ENCODE peak calls at places on chromosomes 6 and 20, in seven cellular contexts. F is PC-9, L is sigmoid colon, O is neural progenitor cell, C is Peyer's patch, M is breast epithelium, Z is MM.1S. D is an unnamed sample. For H3K4me1 and H3K36me3, the result is how much of the 10 kb centered on the place peaks cover.

GRCh38 chr6:10720229-10720959 is 2.5 kb upstream of the TMEM14C start:
- DNase-seq in Z (peak), C (peak), M (no peak), F (no peak), L (peak), O (no peak), D (peak)

GRCh38 chr6:90177544-90178293 is 118.9 kb downstream of the BACH2 start:
- DNase-seq in F (no peak), Z (no peak), M (no peak), C (no peak), O (no peak), L (no peak), D (no peak)

GRCh38 chr6:110527516-110527915 is 51.1 kb upstream of the SLC22A16 start:
- DNase-seq in O (no peak), F (no peak), M (no peak), Z (no peak), L (no peak), C (no peak), D (no peak)

GRCh38 chr6:129817821-129818220 is 43.3 kb downstream of the TMEM244 start:
- DNase-seq in F (no peak), L (no peak), O (no peak), M (no peak), C (no peak), Z (no peak), D (no peak)

GRCh38 chr20:43662943-43663655 is 3.8 kb upstream of the MYBL2 start:
- DNase-seq in Z (no peak), O (no peak), M (no peak), F (peak), C (no peak), L (no peak), D (peak)

GRCh38 chr6:16832721-16833120 is 71.5 kb upstream of the ATXN1 start:
- DNase-seq in Z (no peak), C (no peak), L (no peak), M (no peak), O (no peak), F (no peak), D (no peak)

GRCh38 chr20:5297280-5298004 is 19.3 kb downstream of the PROKR2 start:
- DNase-seq in O (no peak), M (no peak), C (no peak), L (no peak), Z (no peak), F (no peak), D (no peak)

GRCh38 chr6:100664274-100665040 is 199.7 kb upstream of the SIM1 start:
- DNase-seq in O (peak), F (no peak), L (no peak), Z (peak), C (no peak), M (no peak), D (no peak)

GRCh38 chr20:48761023-48761785 is 66.6 kb downstream of the PREX1 start:
- DNase-seq in O (no peak), Z (no peak), F (no peak), L (no peak), M (no peak), C (peak), D (peak)

GRCh38 chr20:57996936-57997629 is 231.4 kb downstream of the ANKRD60 start:
- DNase-seq in C (no peak), Z (no peak), L (no peak), O (no peak), F (peak), M (no peak), D (no peak)

GRCh38 chr6:169841907-169842606 is 90.6 kb downstream of the ERMARD start:
- DNase-seq in Z (no peak), M (peak), F (no peak), L (no peak), C (no peak), O (no peak), D (no peak)

GRCh38 chr6:89768324-89768723 is 51.3 kb downstream of the MDN1 start:
- DNase-seq in Z (no peak), M (no peak), F (no peak), C (no peak), L (no peak), O (no peak), D (no peak)

GRCh38 chr6:107956586-107957164 is 1.3 kb downstream of the SEC63 start:
- DNase-seq in C (no peak), M (no peak), Z (no peak), F (no peak), O (no peak), L (no peak), D (no peak)

GRCh38 chr6:15556711-15557110 is 106.1 kb downstream of the DTNBP1 start:
- DNase-seq in C (no peak), L (no peak), Z (no peak), M (no peak), O (no peak), F (no peak), D (no peak)

GRCh38 chr6:132279592-132280139 is 121.6 kb downstream of the MOXD1 start:
- DNase-seq in M (peak), O (peak), Z (peak), L (peak), F (peak), C (peak), D (peak)

GRCh38 chr6:89035252-89036106 is 45.1 kb upstream of the PNRC1 start:
- DNase-seq in C (peak), L (peak), F (no peak), O (no peak), Z (no peak), M (peak), D (peak)

GRCh38 chr20:5569021-5569420 is 181.2 kb upstream of the SHLD1 start:
- DNase-seq in M (no peak), F (peak), O (no peak), Z (peak), C (peak), L (no peak), D (peak)

GRCh38 chr6:127100510-127101140 is 17.8 kb upstream of the RSPO3 start:
- DNase-seq in M (no peak), L (no peak), O (no peak), F (no peak), C (no peak), Z (no peak), D (no peak)

GRCh38 chr6:156954781-156955180 is 177.6 kb downstream of the ARID1B start:
- DNase-seq in F (no peak), Z (no peak), O (no peak), C (no peak), M (no peak), L (no peak), D (no peak)

GRCh38 chr20:62772994-62773858 is 23.0 kb upstream of the MRGBP start:
- DNase-seq in O (no peak), C (no peak), M (no peak), F (peak), L (no peak), Z (no peak), D (no peak)

GRCh38 chr20:57693002-57693582 is 16.7 kb downstream of the PMEPA1 start:
- DNase-seq in L (no peak), M (peak), O (no peak), C (peak), Z (no peak), F (peak), D (peak)

GRCh38 chr6:15426395-15426794 is 180.5 kb downstream of the JARID2 start:
- DNase-seq in C (no peak), L (no peak), Z (no peak), F (no peak), O (no peak), M (no peak), D (no peak)

GRCh38 chr6:128327890-128328289 is 192.5 kb downstream of the PTPRK start:
- DNase-seq in F (no peak), M (no peak), C (no peak), L (no peak), Z (peak), O (peak), D (no peak)

GRCh38 chr6:40328376-40328987 is 258.7 kb downstream of the LRFN2 start:
- DNase-seq in O (peak), L (no peak), Z (peak), F (no peak), C (no peak), M (peak), D (peak)
- TF ChIP-seq CTCF in O (peak), L (no peak), Z (peak), F (peak), C (peak), M (peak), D (peak)

GRCh38 chr20:32478576-32478975 is 106.6 kb downstream of the NOL4L start:
- DNase-seq in O (no peak), F (no peak), C (no peak), Z (no peak), M (no peak), L (peak), D (peak)
- H3K4me1 ChIP-seq in O (half or more), F (under half), C (under half), Z (under half), M (under half), L (half or more), D (half or more)

DNA sequence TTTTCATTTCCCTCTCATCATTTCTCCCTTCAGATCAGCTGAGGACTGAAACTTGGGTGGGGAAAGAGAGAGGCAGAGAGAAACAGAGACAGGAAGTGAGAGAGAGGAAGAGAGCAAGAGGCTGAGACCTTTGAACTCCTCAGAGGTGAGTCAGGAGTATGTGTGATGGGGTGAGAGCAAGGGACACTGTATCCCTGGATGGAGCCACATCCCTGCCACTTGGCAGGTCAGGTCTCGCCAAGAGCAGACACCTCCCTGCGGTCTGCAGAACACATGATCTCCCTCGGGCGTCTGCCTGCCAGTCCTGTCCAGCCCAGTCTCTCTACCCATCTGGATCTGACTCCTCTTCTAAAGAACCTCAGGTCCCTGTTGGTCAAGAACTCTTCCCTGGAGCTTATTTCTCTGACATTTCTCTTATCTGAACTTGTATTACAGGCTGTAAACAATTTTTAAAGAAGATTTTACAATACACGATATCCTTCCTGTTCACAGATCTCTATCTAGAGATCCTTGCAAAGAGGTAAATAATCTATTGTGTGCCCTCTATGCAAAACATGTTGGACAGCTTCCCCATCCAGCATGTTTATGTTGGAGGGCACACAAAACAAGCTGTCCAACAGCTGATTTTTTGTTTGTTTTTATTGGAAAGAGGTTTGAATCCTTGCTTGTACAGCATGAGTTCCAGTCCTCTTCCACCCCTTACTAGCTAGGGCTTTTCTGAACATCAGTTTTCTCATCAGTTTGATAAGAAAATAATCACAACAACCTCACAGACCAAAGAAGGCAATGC is 62.5 kb upstream of the SYNDIG1 start:
- DNase-seq in M (no peak), C (no peak), Z (no peak), F (no peak), L (no peak), O (no peak), D (no peak)
- H3K36me3 ChIP-seq in M (under half), C (under half), Z (under half), F (under half), L (under half), O (under half), D (under half)

GRCh38 chr20:363319-364078 is 16.6 kb downstream of the NRSN2 start:
- DNase-seq in M (no peak), O (no peak), L (no peak), F (peak), C (no peak), Z (no peak), D (no peak)

GRCh38 chr20:361562-361961 is 14.7 kb downstream of the NRSN2 start:
- DNase-seq in O (no peak), M (no peak), L (no peak), F (no peak), C (peak), Z (no peak), D (no peak)

GRCh38 chr20:358891-359555 is 12.1 kb downstream of the NRSN2 start:
- DNase-seq in C (no peak), M (no peak), L (no peak), O (no peak), Z (no peak), F (no peak), D (no peak)

GRCh38 chr20:364905-365794 is 15.4 kb upstream of the TRIB3 start:
- DNase-seq in L (no peak), Z (no peak), C (no peak), O (no peak), F (peak), M (no peak), D (no peak)

DNA sequence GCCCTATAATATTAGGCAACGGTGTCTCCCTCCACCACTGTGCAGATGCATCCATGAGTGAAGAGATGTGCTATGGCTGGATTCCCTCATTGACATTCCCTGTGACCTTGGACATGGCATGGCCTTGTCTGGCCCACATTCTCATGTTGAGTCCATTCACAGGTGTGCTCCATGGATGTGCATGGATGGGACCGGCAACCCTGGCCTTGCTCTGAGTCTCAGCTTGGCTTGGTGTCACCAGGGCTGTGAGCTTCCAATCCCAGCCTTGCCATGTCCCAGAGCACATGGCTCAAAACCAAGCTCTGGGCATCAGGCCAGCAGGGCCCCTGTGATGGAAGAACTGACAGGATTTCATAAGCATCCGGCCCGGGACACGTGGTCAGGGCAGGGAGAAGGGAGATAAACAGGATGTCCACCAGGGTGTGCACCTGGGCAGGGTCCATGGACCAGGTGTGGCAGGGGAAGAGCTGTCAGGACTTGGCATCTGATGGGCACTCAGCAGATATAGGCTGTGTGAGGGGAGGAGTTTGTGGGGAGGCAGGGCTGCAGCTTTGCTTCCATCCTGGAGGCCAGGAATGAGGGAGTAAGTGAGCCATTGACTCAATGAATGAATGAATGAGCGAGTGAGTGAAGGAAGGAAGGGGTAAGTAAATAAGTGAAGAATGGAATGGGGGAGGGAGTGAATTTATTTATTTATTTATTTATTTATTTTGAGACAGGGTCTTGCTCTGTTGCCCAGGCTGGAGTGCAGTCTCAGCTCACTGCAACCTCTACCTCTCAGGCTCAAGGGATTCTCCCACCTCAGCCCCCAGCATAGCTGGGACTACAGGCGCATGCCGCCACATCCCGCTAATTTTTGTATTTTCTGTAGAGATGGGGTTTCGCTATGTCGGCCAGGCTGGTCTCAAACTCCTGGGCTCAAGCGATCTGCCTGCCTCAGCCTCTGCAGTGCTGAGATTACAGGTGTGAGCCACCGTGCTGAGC is 15.7 kb downstream of the NRSN2 start:
- DNase-seq in F (peak), Z (peak), C (peak), L (peak), O (no peak), M (peak), D (peak)
- TF ChIP-seq CTCF in F (peak), Z (peak), C (peak), L (no peak), O (peak), M (peak), D (peak)

GRCh38 chr20:37774143-37774542 is 80.3 kb downstream of the CTNNBL1 start:
- DNase-seq in M (no peak), Z (no peak), C (no peak), O (no peak), L (no peak), F (no peak), D (no peak)
- H3K4me1 ChIP-seq in M (under half), Z (under half), C (under half), O (under half), L (under half), F (under half), D (under half)

GRCh38 chr6:159036673-159037072 is 8.1 kb downstream of the TAGAP start:
- DNase-seq in O (no peak), M (no peak), C (no peak), Z (no peak), L (no peak), F (no peak), D (no peak)
- H3K36me3 ChIP-seq in O (under half), M (under half), C (under half), Z (under half), L (under half), F (under half), D (under half)

GRCh38 chr6:160222491-160222890 is 36.1 kb downstream of the SLC22A2 start:
- DNase-seq in F (no peak), C (no peak), L (no peak), O (no peak), Z (no peak), M (no peak), D (no peak)

GRCh38 chr6:160224599-160225237 is 33.9 kb downstream of the SLC22A2 start:
- DNase-seq in O (no peak), C (no peak), L (no peak), F (no peak), Z (no peak), M (no peak), D (no peak)

GRCh38 chr6:160217863-160218262 is 40.8 kb downstream of the SLC22A2 start:
- DNase-seq in F (no peak), L (no peak), O (no peak), M (no peak), Z (no peak), C (no peak), D (no peak)

GRCh38 chr6:160221918-160222317 is 36.7 kb downstream of the SLC22A2 start:
- DNase-seq in C (no peak), F (no peak), Z (no peak), M (no peak), O (no peak), L (no peak), D (no peak)

DNA sequence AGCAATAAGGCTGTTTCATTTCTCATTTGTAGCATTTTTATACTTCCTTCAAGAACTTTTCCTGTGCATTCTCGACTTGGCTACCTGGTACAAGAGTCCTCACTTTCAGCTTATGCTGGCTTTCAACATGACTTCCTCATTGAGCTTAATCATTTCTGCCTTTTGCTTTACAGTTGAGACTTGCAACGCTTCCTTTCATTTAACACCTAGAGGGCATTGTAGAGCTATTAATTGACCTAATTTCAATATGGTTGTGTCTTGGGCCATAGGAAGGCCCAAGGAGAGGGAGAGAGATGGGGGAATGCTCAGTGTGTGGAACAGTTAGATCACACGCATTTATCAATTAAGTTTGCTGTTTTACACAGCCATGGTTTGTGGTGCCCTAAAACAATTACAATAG is 37.2 kb downstream of the SLC22A2 start:
- DNase-seq in Z (peak), C (no peak), O (peak), L (no peak), M (no peak), F (no peak), D (no peak)
- TF ChIP-seq CTCF in Z (peak), C (no peak), O (peak), L (no peak), M (no peak), F (peak), D (no peak)

GRCh38 chr20:3103369-3104032 is 19.0 kb upstream of the AVP start:
- DNase-seq in M (no peak), O (no peak), C (no peak), F (peak), Z (no peak), L (no peak), D (no peak)
- H3K4me1 ChIP-seq in M (under half), O (under half), C (under half), F (under half), Z (under half), L (under half), D (under half)

GRCh38 chr6:152135755-152136448 is 328.4 kb downstream of the ESR1 start:
- DNase-seq in C (no peak), Z (no peak), L (no peak), M (no peak), O (no peak), F (peak), D (no peak)
- H3K36me3 ChIP-seq in C (under half), Z (under half), L (half or more), M (under half), O (under half), F (under half), D (under half)

GRCh38 chr6:52579006-52579660 is 2.3 kb upstream of the TRAM2 start:
- DNase-seq in O (no peak), Z (no peak), M (no peak), C (no peak), L (no peak), F (no peak), D (no peak)

GRCh38 chr6:52576054-52576391 is 837 bp downstream of the TRAM2 start:
- DNase-seq in M (no peak), C (no peak), L (peak), O (no peak), F (no peak), Z (no peak), D (no peak)

GRCh38 chr6:52577022-52577777 is at the start of gene TRAM2:
- DNase-seq in C (peak), F (peak), M (peak), L (peak), Z (peak), O (peak), D (peak)

GRCh38 chr6:52576392-52577021 is 353 bp downstream of the TRAM2 start:
- DNase-seq in O (peak), L (peak), C (peak), F (peak), M (peak), Z (peak), D (peak)

DNA sequence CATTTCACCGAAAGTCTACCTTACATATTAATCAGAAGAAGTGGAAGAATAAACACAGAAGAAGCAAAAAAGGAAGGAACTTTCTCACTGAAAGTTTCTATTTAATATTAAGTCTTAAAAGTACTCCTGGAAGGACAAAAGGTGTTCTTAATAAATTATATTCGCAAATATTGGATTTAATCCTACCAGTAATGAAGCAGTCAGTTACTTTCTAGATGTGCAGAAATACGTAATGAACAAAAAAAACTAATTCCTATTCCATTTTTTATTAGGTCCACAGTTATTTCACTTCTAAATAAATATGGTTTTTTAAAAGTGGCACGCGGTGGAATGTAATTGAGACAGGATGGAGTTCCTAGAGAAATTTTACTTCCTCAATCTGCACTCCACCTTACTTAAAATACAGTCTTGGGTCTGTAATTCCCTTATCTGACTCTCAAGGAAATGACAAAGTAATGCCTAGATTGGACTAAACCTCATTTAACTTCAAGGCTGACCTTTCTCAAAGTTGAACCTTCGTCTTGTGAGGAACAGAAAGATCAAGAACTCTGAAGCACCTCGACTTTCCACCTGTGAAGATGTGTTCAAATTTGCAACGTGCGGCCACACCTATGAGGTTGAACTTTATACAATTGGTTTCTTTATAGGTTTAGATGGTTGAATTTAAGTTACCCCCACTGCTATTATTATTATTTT is 1.1 kb upstream of the TRAM2 start:
- DNase-seq in M (no peak), Z (no peak), L (no peak), O (no peak), F (no peak), C (no peak), D (no peak)
- TF ChIP-seq CTCF in M (no peak), Z (no peak), L (no peak), O (no peak), F (no peak), C (no peak), D (no peak)